ENCODE peak calls at places on chromosomes 12 and 14, in five cellular contexts. One of them, this sample, is unnamed. For H3K4me1, the result is how much of the 10 kb centered on the place peaks cover.

GRCh38 chr12:104805186-104805585 is 152.9 kb downstream of the SLC41A2 start:
- DNase-seq in heart right ventricle: no peak
- DNase-seq in spleen: no peak
- DNase-seq in Panc1: no peak
- DNase-seq in right lobe of liver: no peak
- DNase-seq in this sample: peak

GRCh38 chr12:27525373-27525772 is 1.4 kb downstream of the PPFIBP1 start:
- DNase-seq in spleen: no peak
- DNase-seq in right lobe of liver: no peak
- DNase-seq in heart right ventricle: no peak
- DNase-seq in Panc1: no peak
- DNase-seq in this sample: peak

GRCh38 chr12:59046763-59047534 is 126.6 kb upstream of the LRIG3 start:
- DNase-seq in right lobe of liver: no peak
- DNase-seq in heart right ventricle: no peak
- DNase-seq in Panc1: no peak
- DNase-seq in spleen: no peak
- DNase-seq in this sample: peak

GRCh38 chr12:122870867-122871664 is 24.9 kb downstream of the VPS37B start:
- DNase-seq in Panc1: no peak
- DNase-seq in heart right ventricle: no peak
- DNase-seq in right lobe of liver: peak
- DNase-seq in spleen: peak
- DNase-seq in this sample: no peak

GRCh38 chr12:34033628-34034296 is 11.5 kb downstream of the ALG10 start:
- DNase-seq in Panc1: no peak
- DNase-seq in right lobe of liver: no peak
- DNase-seq in heart right ventricle: no peak
- DNase-seq in spleen: no peak
- DNase-seq in this sample: no peak

GRCh38 chr12:8948711-8949524 is 527 bp downstream of the M6PR start:
- DNase-seq in right lobe of liver: no peak
- DNase-seq in spleen: no peak
- DNase-seq in Panc1: no peak
- DNase-seq in heart right ventricle: no peak
- DNase-seq in this sample: peak

GRCh38 chr12:12449533-12450025 is 92.7 kb downstream of the BORCS5 start:
- DNase-seq in Panc1: no peak
- DNase-seq in right lobe of liver: no peak
- DNase-seq in spleen: no peak
- DNase-seq in heart right ventricle: no peak
- DNase-seq in this sample: no peak

GRCh38 chr12:93778306-93778705 is 101.1 kb downstream of the CRADD start:
- DNase-seq in right lobe of liver: no peak
- DNase-seq in spleen: no peak
- DNase-seq in Panc1: no peak
- DNase-seq in heart right ventricle: no peak
- DNase-seq in this sample: no peak

GRCh38 chr12:13801543-13801942 is 179.9 kb downstream of the GRIN2B start:
- DNase-seq in spleen: no peak
- DNase-seq in Panc1: no peak
- DNase-seq in heart right ventricle: no peak
- DNase-seq in right lobe of liver: no peak
- DNase-seq in this sample: no peak

GRCh38 chr12:13799574-13799973 is 181.8 kb downstream of the GRIN2B start:
- DNase-seq in Panc1: no peak
- DNase-seq in spleen: no peak
- DNase-seq in heart right ventricle: no peak
- DNase-seq in right lobe of liver: no peak
- DNase-seq in this sample: no peak

GRCh38 chr12:13794706-13795105 is 186.7 kb downstream of the GRIN2B start:
- DNase-seq in Panc1: no peak
- DNase-seq in right lobe of liver: no peak
- DNase-seq in heart right ventricle: no peak
- DNase-seq in spleen: no peak
- DNase-seq in this sample: no peak

DNA sequence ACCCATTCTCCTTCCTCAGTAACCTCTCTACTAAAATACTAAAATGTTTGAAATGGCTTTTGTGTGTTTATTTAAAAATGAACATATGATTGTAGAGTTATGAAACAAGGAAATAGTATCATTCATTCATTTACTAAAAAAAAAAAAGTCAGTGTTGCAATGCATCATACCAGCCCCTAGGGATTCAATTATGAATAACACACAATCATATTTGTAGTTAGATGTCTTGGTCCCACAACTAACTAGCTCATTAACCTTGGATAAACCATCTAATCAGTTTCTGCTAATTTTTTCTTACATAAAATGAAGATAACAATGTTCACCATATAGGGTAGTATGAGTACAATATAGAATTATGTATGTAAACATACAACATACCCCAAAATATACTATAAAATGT is 183.2 kb downstream of the GRIN2B start:
- DNase-seq in Panc1: no peak
- DNase-seq in heart right ventricle: no peak
- DNase-seq in right lobe of liver: no peak
- DNase-seq in spleen: no peak
- DNase-seq in this sample: no peak
- TF ChIP-seq CTCF in Panc1: no peak
- TF ChIP-seq CTCF in heart right ventricle: no peak
- TF ChIP-seq CTCF in right lobe of liver: no peak
- TF ChIP-seq CTCF in spleen: no peak
- TF ChIP-seq CTCF in this sample: no peak

DNA sequence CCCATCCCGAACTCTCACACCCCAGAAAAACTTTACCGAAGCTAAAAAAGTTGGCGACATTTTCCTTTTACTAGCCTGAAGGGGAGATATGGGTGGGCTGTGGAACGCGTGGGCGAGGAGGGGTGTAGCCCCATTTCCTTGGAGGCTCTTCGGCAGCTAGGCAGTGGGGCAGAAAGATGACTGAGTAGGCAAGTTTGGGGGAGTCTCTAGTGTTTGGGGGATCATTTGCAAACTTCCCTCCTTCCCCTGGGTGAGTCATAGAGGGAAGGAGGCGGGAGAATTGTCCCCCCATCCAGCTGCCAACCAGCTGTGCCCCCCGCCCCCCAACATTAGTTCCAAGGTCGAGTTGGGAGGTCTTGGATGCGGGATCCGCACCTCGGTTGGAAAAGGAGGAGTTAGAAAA is 2.3 kb downstream of the GLI1 start:
- DNase-seq in right lobe of liver: no peak
- DNase-seq in Panc1: no peak
- DNase-seq in spleen: no peak
- DNase-seq in heart right ventricle: no peak
- DNase-seq in this sample: no peak
- H3K27ac ChIP-seq in right lobe of liver: no peak
- H3K27ac ChIP-seq in Panc1: peak
- H3K27ac ChIP-seq in spleen: peak
- H3K27ac ChIP-seq in heart right ventricle: peak
- H3K27ac ChIP-seq in this sample: no peak

DNA sequence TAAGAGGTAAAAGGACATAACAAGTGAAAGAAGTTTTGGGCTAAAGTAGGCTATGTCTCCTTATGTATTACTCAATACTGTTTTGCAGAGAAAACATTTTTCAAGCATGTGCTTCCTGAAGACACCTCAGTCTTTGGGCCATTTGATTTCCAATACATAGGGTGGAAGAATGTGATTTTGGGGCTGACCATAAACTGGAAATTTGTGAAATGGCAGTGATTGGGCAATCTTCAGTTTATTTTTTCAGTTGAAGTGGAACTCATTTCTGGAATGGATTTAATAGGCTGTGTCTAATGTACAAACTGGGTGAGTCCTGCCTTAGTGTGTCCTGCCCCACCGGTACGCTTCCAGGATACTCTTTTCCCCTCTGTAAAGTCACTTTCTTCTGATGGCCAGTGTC is 2.8 kb upstream of the ACADS start:
- DNase-seq in Panc1: no peak
- DNase-seq in spleen: peak
- DNase-seq in right lobe of liver: no peak
- DNase-seq in heart right ventricle: no peak
- DNase-seq in this sample: no peak
- H3K4me1 ChIP-seq in Panc1: under half
- H3K4me1 ChIP-seq in spleen: half or more
- H3K4me1 ChIP-seq in right lobe of liver: half or more
- H3K4me1 ChIP-seq in heart right ventricle: under half
- H3K4me1 ChIP-seq in this sample: under half

GRCh38 chr12:117225179-117225578 is 34.9 kb upstream of the FBXO21 start:
- DNase-seq in spleen: no peak
- DNase-seq in Panc1: no peak
- DNase-seq in heart right ventricle: no peak
- DNase-seq in right lobe of liver: no peak
- DNase-seq in this sample: no peak

GRCh38 chr12:117227000-117227653 is 36.9 kb upstream of the FBXO21 start:
- DNase-seq in Panc1: no peak
- DNase-seq in spleen: no peak
- DNase-seq in heart right ventricle: no peak
- DNase-seq in right lobe of liver: no peak
- DNase-seq in this sample: no peak

GRCh38 chr12:117231750-117232149 is 41.5 kb upstream of the FBXO21 start:
- DNase-seq in heart right ventricle: no peak
- DNase-seq in spleen: no peak
- DNase-seq in Panc1: no peak
- DNase-seq in right lobe of liver: no peak
- DNase-seq in this sample: no peak

GRCh38 chr12:117228239-117228638 is 38.0 kb upstream of the FBXO21 start:
- DNase-seq in heart right ventricle: no peak
- DNase-seq in right lobe of liver: no peak
- DNase-seq in Panc1: no peak
- DNase-seq in spleen: no peak
- DNase-seq in this sample: no peak

DNA sequence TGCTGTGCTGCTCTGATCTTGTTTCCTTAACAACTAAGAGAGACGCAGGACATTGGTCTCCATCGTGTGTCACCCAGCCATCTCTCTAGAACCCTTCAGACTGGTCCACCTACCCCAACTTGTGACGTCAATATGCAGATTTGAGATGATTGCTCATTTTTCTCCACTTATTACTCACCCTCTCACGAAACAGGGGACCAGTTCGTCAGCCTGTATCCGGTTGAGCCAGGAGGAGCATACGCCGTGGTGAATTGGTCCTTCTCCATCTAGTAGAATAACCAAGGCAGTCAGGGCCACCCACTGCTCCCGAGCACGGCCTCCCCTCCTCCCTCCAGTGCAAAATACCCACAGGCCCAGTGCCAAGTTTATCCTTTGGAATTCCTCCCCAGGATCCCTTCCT is 36.2 kb upstream of the FBXO21 start:
- DNase-seq in spleen: peak
- DNase-seq in Panc1: no peak
- DNase-seq in right lobe of liver: no peak
- DNase-seq in heart right ventricle: no peak
- DNase-seq in this sample: no peak
- TF ChIP-seq CTCF in spleen: no peak
- TF ChIP-seq CTCF in Panc1: no peak
- TF ChIP-seq CTCF in right lobe of liver: no peak
- TF ChIP-seq CTCF in heart right ventricle: no peak
- TF ChIP-seq CTCF in this sample: no peak

GRCh38 chr12:32702470-32702869 is 23.4 kb downstream of the DNM1L start:
- DNase-seq in Panc1: no peak
- DNase-seq in heart right ventricle: no peak
- DNase-seq in right lobe of liver: no peak
- DNase-seq in spleen: no peak
- DNase-seq in this sample: no peak

GRCh38 chr12:32705783-32706182 is 26.7 kb downstream of the DNM1L start:
- DNase-seq in right lobe of liver: no peak
- DNase-seq in Panc1: no peak
- DNase-seq in spleen: no peak
- DNase-seq in heart right ventricle: no peak
- DNase-seq in this sample: no peak

GRCh38 chr12:32708926-32709325 is 29.8 kb downstream of the DNM1L start:
- DNase-seq in heart right ventricle: no peak
- DNase-seq in spleen: no peak
- DNase-seq in right lobe of liver: no peak
- DNase-seq in Panc1: no peak
- DNase-seq in this sample: no peak

GRCh38 chr12:32706337-32707024 is 27.4 kb downstream of the DNM1L start:
- DNase-seq in spleen: no peak
- DNase-seq in Panc1: no peak
- DNase-seq in right lobe of liver: no peak
- DNase-seq in heart right ventricle: no peak
- DNase-seq in this sample: no peak
- H3K27ac ChIP-seq in spleen: no peak
- H3K27ac ChIP-seq in Panc1: no peak
- H3K27ac ChIP-seq in right lobe of liver: no peak
- H3K27ac ChIP-seq in heart right ventricle: no peak
- H3K27ac ChIP-seq in this sample: no peak

GRCh38 chr14:104688505-104688754 is 988 bp upstream of the INF2 start:
- DNase-seq in right lobe of liver: no peak
- DNase-seq in heart right ventricle: no peak
- DNase-seq in spleen: no peak
- DNase-seq in Panc1: no peak
- DNase-seq in this sample: no peak

GRCh38 chr14:104685216-104685997 is 4.0 kb upstream of the INF2 start:
- DNase-seq in right lobe of liver: no peak
- DNase-seq in Panc1: no peak
- DNase-seq in spleen: no peak
- DNase-seq in heart right ventricle: no peak
- DNase-seq in this sample: peak

GRCh38 chr14:104687601-104688504 is 1.6 kb upstream of the INF2 start:
- DNase-seq in spleen: no peak
- DNase-seq in Panc1: no peak
- DNase-seq in heart right ventricle: peak
- DNase-seq in right lobe of liver: peak
- DNase-seq in this sample: no peak

GRCh38 chr14:104685998-104686610 is 3.3 kb upstream of the INF2 start:
- DNase-seq in heart right ventricle: no peak
- DNase-seq in right lobe of liver: no peak
- DNase-seq in spleen: no peak
- DNase-seq in Panc1: no peak
- DNase-seq in this sample: no peak

GRCh38 chr14:104686624-104687517 is 2.5 kb upstream of the INF2 start:
- DNase-seq in spleen: no peak
- DNase-seq in Panc1: no peak
- DNase-seq in heart right ventricle: peak
- DNase-seq in right lobe of liver: no peak
- DNase-seq in this sample: no peak
- H3K4me1 ChIP-seq in spleen: half or more
- H3K4me1 ChIP-seq in Panc1: under half
- H3K4me1 ChIP-seq in heart right ventricle: under half
- H3K4me1 ChIP-seq in right lobe of liver: under half
- H3K4me1 ChIP-seq in this sample: under half

DNA sequence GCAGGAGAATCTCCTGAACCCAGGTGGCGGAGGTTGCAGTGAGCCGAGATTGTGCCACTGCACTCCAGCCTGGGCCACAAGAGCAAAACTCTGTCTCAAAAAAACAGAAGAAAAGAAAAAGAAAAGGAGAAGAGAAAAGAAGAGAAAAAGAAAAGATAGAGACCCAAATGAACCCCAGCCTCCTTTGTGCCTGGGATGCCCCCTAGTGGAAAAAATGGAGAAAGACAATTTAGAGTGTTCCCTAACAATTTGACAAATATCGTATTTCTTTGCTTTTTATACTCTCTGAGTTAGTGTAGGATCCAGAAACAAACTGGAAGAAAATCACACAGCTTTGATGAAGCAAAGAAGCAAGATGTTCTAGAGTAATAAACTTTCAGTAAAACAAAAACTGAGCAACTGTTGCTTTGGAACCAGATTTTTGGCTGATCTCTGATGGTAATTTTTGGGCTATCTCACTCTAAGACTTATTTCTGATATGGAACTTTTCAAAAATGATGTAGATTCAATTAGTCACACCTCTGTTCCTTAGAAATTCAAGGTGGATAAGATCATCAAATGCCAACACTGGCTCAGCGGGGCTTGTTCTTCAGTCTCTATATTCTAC is 18.6 kb upstream of the PRKAB1 start:
- DNase-seq in heart right ventricle: no peak
- DNase-seq in spleen: no peak
- DNase-seq in right lobe of liver: no peak
- DNase-seq in Panc1: no peak
- DNase-seq in this sample: no peak
- TF ChIP-seq CTCF in heart right ventricle: peak
- TF ChIP-seq CTCF in spleen: peak
- TF ChIP-seq CTCF in right lobe of liver: peak
- TF ChIP-seq CTCF in Panc1: peak
- TF ChIP-seq CTCF in this sample: peak

This sample was measured in foreskin keratinocyte.